ENCODE peak calls at places on chromosomes 2 and 18, in six cellular contexts. One of them, this sample, is unnamed.
A peak's percentile ranks its signal among the peaks of the same experiment; 100 is the strongest.

GRCh38 chr18:41905786-41906527 is 49.1 kb upstream of the PIK3C3 start:
- DNase-seq in psoas muscle: no peak
- DNase-seq in A549: no peak
- DNase-seq in pancreas: no peak
- DNase-seq in lower lobe of right lung: no peak
- DNase-seq in heart left ventricle: no peak
- DNase-seq in this sample: no peak

GRCh38 chr2:45712538-45712937 is 61.1 kb downstream of the PRKCE start:
- DNase-seq in heart left ventricle: no peak
- DNase-seq in pancreas: no peak
- DNase-seq in psoas muscle: no peak
- DNase-seq in lower lobe of right lung: no peak
- DNase-seq in A549: no peak
- DNase-seq in this sample: no peak

GRCh38 chr2:109164739-109165221 is 35.8 kb downstream of the SH3RF3 start:
- DNase-seq in psoas muscle: no peak
- DNase-seq in heart left ventricle: no peak
- DNase-seq in A549: no peak
- DNase-seq in pancreas: no peak
- DNase-seq in lower lobe of right lung: no peak
- DNase-seq in this sample: no peak

GRCh38 chr2:17918789-17919188 is 40.3 kb downstream of the KCNS3 start:
- DNase-seq in lower lobe of right lung: no peak
- DNase-seq in A549: no peak
- DNase-seq in heart left ventricle: no peak
- DNase-seq in psoas muscle: no peak
- DNase-seq in pancreas: no peak
- DNase-seq in this sample: no peak

GRCh38 chr2:144477943-144478283 is 42.0 kb downstream of the ZEB2 start:
- DNase-seq in A549: no peak
- DNase-seq in heart left ventricle: no peak
- DNase-seq in lower lobe of right lung: no peak
- DNase-seq in psoas muscle: no peak
- DNase-seq in pancreas: no peak
- DNase-seq in this sample: no peak

GRCh38 chr2:67645280-67646255 is 248.4 kb downstream of the ETAA1 start:
- DNase-seq in A549: no peak
- DNase-seq in psoas muscle: no peak
- DNase-seq in pancreas: no peak
- DNase-seq in heart left ventricle: no peak
- DNase-seq in lower lobe of right lung: no peak
- DNase-seq in this sample: no peak

GRCh38 chr18:4286256-4286655 is 168.9 kb downstream of the DLGAP1 start:
- DNase-seq in A549: no peak
- DNase-seq in psoas muscle: no peak
- DNase-seq in pancreas: no peak
- DNase-seq in heart left ventricle: no peak
- DNase-seq in lower lobe of right lung: no peak
- DNase-seq in this sample: no peak

GRCh38 chr2:71748227-71748626 is 294.9 kb downstream of the DYSF start:
- DNase-seq in heart left ventricle: peak; percentile 80
- DNase-seq in lower lobe of right lung: no peak
- DNase-seq in pancreas: no peak
- DNase-seq in psoas muscle: peak; percentile 79
- DNase-seq in A549: no peak
- DNase-seq in this sample: peak; percentile 66

GRCh38 chr2:63872571-63873328 is 31.1 kb downstream of the UGP2 start:
- DNase-seq in lower lobe of right lung: no peak
- DNase-seq in pancreas: no peak
- DNase-seq in A549: no peak
- DNase-seq in psoas muscle: no peak
- DNase-seq in heart left ventricle: no peak
- DNase-seq in this sample: no peak

GRCh38 chr2:63875143-63875542 is 33.4 kb downstream of the UGP2 start:
- DNase-seq in psoas muscle: no peak
- DNase-seq in heart left ventricle: no peak
- DNase-seq in A549: no peak
- DNase-seq in lower lobe of right lung: no peak
- DNase-seq in pancreas: no peak
- DNase-seq in this sample: no peak

GRCh38 chr2:63874204-63875134 is 32.8 kb downstream of the UGP2 start:
- DNase-seq in psoas muscle: no peak
- DNase-seq in A549: no peak
- DNase-seq in heart left ventricle: no peak
- DNase-seq in pancreas: no peak
- DNase-seq in lower lobe of right lung: no peak
- DNase-seq in this sample: no peak

GRCh38 chr2:63878486-63878885 is 36.8 kb downstream of the UGP2 start:
- DNase-seq in A549: no peak
- DNase-seq in psoas muscle: no peak
- DNase-seq in lower lobe of right lung: no peak
- DNase-seq in pancreas: no peak
- DNase-seq in heart left ventricle: no peak
- DNase-seq in this sample: no peak

GRCh38 chr2:63875758-63876710 is 34.3 kb downstream of the UGP2 start:
- DNase-seq in pancreas: no peak
- DNase-seq in psoas muscle: no peak
- DNase-seq in heart left ventricle: no peak
- DNase-seq in A549: no peak
- DNase-seq in lower lobe of right lung: no peak
- DNase-seq in this sample: no peak
- H3K4me3 ChIP-seq in pancreas: no peak overlapping the region
- H3K4me3 ChIP-seq in psoas muscle: no peak overlapping the region
- H3K4me3 ChIP-seq in heart left ventricle: no peak overlapping the region
- H3K4me3 ChIP-seq in A549: no peak overlapping the region
- H3K4me3 ChIP-seq in lower lobe of right lung: no peak overlapping the region
- H3K4me3 ChIP-seq in this sample: no peak overlapping the region

GRCh38 chr2:242044206-242044590 is 174.7 kb downstream of the RTP5 start:
- DNase-seq in A549: no peak
- DNase-seq in lower lobe of right lung: no peak
- DNase-seq in psoas muscle: peak; percentile 8
- DNase-seq in heart left ventricle: no peak
- DNase-seq in pancreas: no peak
- DNase-seq in this sample: no peak

GRCh38 chr2:242043538-242044205 is 174.1 kb downstream of the RTP5 start:
- DNase-seq in pancreas: no peak
- DNase-seq in A549: no peak
- DNase-seq in psoas muscle: peak; percentile 2
- DNase-seq in heart left ventricle: no peak
- DNase-seq in lower lobe of right lung: no peak
- DNase-seq in this sample: no peak

GRCh38 chr2:242047963-242048362 is 178.4 kb downstream of the RTP5 start:
- DNase-seq in A549: no peak
- DNase-seq in pancreas: no peak
- DNase-seq in psoas muscle: peak; percentile 4
- DNase-seq in lower lobe of right lung: no peak
- DNase-seq in heart left ventricle: no peak
- DNase-seq in this sample: no peak

GRCh38 chr2:242048479-242048878 is 178.9 kb downstream of the RTP5 start:
- DNase-seq in A549: no peak
- DNase-seq in heart left ventricle: no peak
- DNase-seq in lower lobe of right lung: no peak
- DNase-seq in psoas muscle: no peak
- DNase-seq in pancreas: no peak
- DNase-seq in this sample: no peak

DNA sequence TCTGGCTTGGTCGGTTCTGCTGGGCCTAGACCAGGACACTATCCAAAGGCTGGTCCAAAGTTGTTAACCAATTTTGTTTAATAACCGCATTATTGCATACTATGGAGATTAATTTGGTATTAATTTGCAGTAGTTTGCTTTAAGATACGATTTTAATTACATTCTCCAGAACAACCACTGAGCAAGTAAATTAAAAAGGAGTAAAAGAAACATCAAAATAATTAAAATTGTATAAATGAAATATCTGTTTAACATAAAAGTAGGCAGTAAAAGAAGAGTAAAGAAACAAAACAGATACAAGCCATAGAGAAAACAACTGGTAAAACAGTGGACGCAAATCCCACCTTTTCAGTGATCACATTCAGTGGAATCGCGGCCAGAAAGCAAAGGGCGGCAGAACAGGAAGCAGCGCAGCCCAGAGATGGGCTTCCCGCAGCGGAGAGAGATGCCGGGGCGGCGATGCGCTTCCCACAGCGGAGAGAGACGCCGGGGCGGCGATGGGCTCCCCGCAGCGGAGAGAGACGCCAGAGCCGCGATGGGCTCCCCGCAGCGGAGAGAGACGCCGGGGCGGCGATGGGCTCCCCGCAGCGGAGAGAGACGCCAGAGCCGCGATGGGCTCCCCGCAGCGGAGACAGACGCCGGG is 176.8 kb downstream of the RTP5 start:
- DNase-seq in heart left ventricle: no peak
- DNase-seq in psoas muscle: peak; percentile 29
- DNase-seq in pancreas: no peak
- DNase-seq in A549: no peak
- DNase-seq in lower lobe of right lung: no peak
- DNase-seq in this sample: no peak
- H3K27ac ChIP-seq in heart left ventricle: no peak overlapping the region
- H3K27ac ChIP-seq in psoas muscle: no peak overlapping the region
- H3K27ac ChIP-seq in pancreas: no peak overlapping the region
- H3K27ac ChIP-seq in A549: no peak overlapping the region
- H3K27ac ChIP-seq in lower lobe of right lung: no peak overlapping the region
- H3K27ac ChIP-seq in this sample: no peak overlapping the region

GRCh38 chr2:70011335-70011734 is 49.9 kb upstream of the ASPRV1 start:
- DNase-seq in A549: no peak
- DNase-seq in pancreas: no peak
- DNase-seq in psoas muscle: no peak
- DNase-seq in lower lobe of right lung: no peak
- DNase-seq in heart left ventricle: no peak
- DNase-seq in this sample: no peak

GRCh38 chr2:70011786-70012185 is 50.4 kb upstream of the ASPRV1 start:
- DNase-seq in pancreas: no peak
- DNase-seq in heart left ventricle: no peak
- DNase-seq in psoas muscle: no peak
- DNase-seq in lower lobe of right lung: no peak
- DNase-seq in A549: no peak
- DNase-seq in this sample: no peak

GRCh38 chr2:70008290-70008689 is 46.9 kb upstream of the ASPRV1 start:
- DNase-seq in pancreas: no peak
- DNase-seq in heart left ventricle: no peak
- DNase-seq in lower lobe of right lung: no peak
- DNase-seq in psoas muscle: no peak
- DNase-seq in A549: no peak
- DNase-seq in this sample: no peak

GRCh38 chr2:70009776-70010175 is 48.3 kb upstream of the ASPRV1 start:
- DNase-seq in A549: no peak
- DNase-seq in psoas muscle: no peak
- DNase-seq in pancreas: no peak
- DNase-seq in heart left ventricle: no peak
- DNase-seq in lower lobe of right lung: no peak
- DNase-seq in this sample: no peak

DNA sequence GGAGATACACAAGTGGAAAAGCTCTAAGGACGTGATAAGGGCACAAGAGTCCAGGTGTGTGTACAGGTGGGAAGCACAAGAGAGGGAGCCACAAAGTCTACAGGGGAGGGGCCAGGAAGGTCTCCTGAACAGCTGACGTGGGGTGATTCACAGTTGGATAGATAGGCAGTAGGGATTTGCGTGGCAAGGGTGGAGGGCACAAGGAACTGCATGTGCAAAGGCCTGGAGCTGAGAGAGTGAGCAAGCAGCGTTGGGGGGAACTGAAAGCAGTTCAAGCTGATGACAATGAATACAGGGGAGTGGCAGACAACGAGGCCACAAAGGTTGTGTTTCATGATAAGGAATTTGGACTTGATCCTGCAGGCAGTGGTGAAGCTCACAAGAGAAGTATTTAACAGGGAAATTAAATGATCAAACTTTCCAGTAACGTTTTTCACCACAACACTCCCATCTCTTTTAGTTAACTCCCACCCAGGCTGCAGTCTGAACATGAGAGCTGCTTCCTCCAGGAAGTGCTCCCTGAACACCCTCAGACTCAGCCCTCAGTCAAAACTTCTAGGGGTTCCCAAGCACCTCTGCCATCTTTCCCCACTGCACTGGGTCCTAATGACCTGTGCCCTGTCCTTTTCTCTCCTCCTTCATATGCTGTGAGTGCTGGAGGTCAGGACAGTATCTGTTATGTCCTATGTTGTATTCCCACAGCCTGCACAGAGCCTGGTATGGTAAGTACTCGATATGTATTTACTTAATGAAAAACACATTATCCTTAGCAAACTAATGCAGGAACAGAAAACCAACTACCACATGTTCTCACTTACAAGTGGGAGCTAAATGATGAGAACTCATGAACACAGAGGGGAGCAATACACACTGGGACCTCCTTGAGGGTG is 49.0 kb upstream of the ASPRV1 start:
- DNase-seq in heart left ventricle: no peak
- DNase-seq in lower lobe of right lung: peak; percentile 56
- DNase-seq in psoas muscle: no peak
- DNase-seq in pancreas: no peak
- DNase-seq in A549: no peak
- DNase-seq in this sample: no peak
- H3K4me3 ChIP-seq in heart left ventricle: no peak overlapping the region
- H3K4me3 ChIP-seq in lower lobe of right lung: no peak overlapping the region
- H3K4me3 ChIP-seq in psoas muscle: no peak overlapping the region
- H3K4me3 ChIP-seq in pancreas: no peak overlapping the region
- H3K4me3 ChIP-seq in A549: no peak overlapping the region
- H3K4me3 ChIP-seq in this sample: no peak overlapping the region

GRCh38 chr2:176682278-176682677 is 413.0 kb downstream of the MTX2 start:
- DNase-seq in lower lobe of right lung: no peak
- DNase-seq in pancreas: no peak
- DNase-seq in A549: no peak
- DNase-seq in heart left ventricle: no peak
- DNase-seq in psoas muscle: no peak
- DNase-seq in this sample: no peak

GRCh38 chr2:176686328-176686727 is 417.1 kb downstream of the MTX2 start:
- DNase-seq in psoas muscle: no peak
- DNase-seq in lower lobe of right lung: no peak
- DNase-seq in heart left ventricle: no peak
- DNase-seq in pancreas: no peak
- DNase-seq in A549: no peak
- DNase-seq in this sample: no peak

GRCh38 chr2:176681584-176682115 is 412.4 kb downstream of the MTX2 start:
- DNase-seq in psoas muscle: no peak
- DNase-seq in lower lobe of right lung: no peak
- DNase-seq in pancreas: no peak
- DNase-seq in heart left ventricle: no peak
- DNase-seq in A549: no peak
- DNase-seq in this sample: no peak

GRCh38 chr2:176685908-176686307 is 416.7 kb downstream of the MTX2 start:
- DNase-seq in heart left ventricle: no peak
- DNase-seq in lower lobe of right lung: no peak
- DNase-seq in A549: no peak
- DNase-seq in psoas muscle: no peak
- DNase-seq in pancreas: no peak
- DNase-seq in this sample: no peak

DNA sequence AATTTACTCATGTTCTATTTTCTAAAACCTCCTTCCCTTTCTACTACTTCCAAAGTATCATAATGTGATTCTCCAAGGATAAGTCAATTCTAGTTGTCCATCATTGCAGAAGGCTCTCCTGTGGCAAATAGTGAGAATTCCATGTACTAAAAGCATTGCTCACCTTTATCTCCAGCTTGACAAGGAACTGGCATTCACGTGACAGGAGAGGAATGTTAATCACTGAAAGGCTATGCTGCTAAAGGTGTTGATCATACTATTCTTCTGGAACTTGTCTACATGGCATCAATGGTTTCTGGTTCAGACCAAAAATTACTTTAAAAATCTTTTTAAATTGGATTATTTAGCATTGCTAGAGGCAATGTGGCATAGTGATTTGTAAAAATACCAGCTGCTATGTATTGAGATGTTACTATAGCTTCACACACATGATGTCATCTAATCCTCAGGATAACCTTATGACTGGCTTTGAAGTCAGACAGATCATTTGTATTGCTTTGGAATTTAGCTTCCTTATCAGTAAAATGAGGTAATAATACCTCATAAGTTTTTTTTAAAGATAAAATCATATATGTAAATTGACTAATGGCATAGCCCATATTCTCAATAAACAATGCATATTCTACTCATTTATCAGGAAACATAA is 414.4 kb downstream of the MTX2 start:
- DNase-seq in psoas muscle: no peak
- DNase-seq in heart left ventricle: no peak
- DNase-seq in pancreas: no peak
- DNase-seq in A549: no peak
- DNase-seq in lower lobe of right lung: no peak
- DNase-seq in this sample: no peak
- H3K27ac ChIP-seq in psoas muscle: no peak overlapping the region
- H3K27ac ChIP-seq in heart left ventricle: no peak overlapping the region
- H3K27ac ChIP-seq in pancreas: no peak overlapping the region
- H3K27ac ChIP-seq in A549: no peak overlapping the region
- H3K27ac ChIP-seq in lower lobe of right lung: no peak overlapping the region
- H3K27ac ChIP-seq in this sample: no peak overlapping the region

This sample was measured in left ventricle myocardium inferior.